ENCODE peak calls at places on chromosomes 7 and 10, in seven cellular contexts. One of them, this sample, is unnamed.

GRCh38 chr7:86598311-86598710 is 45.4 kb upstream of the GRM3 start:
- DNase-seq in NCI-H345: no peak
- DNase-seq in amygdala: no peak
- DNase-seq in iris pigment epithelial cell: no peak
- DNase-seq in stimulated activated CD4-positive, alpha-beta T cell treated with anti-CD3 and anti-CD28 coated beads, Interleukin-1b, Interleukin-23, amount 100 ng/mL, for 1 hour: no peak
- DNase-seq in cardiac muscle cell: peak
- DNase-seq in NCI-H1105: no peak
- DNase-seq in this sample: no peak

GRCh38 chr7:3504384-3504783 is 203.3 kb downstream of the SDK1 start:
- DNase-seq in iris pigment epithelial cell: no peak
- DNase-seq in cardiac muscle cell: no peak
- DNase-seq in NCI-H345: no peak
- DNase-seq in NCI-H1105: no peak
- DNase-seq in amygdala: no peak
- DNase-seq in stimulated activated CD4-positive, alpha-beta T cell treated with anti-CD3 and anti-CD28 coated beads, Interleukin-1b, Interleukin-23, amount 100 ng/mL, for 1 hour: no peak
- DNase-seq in this sample: no peak

GRCh38 chr10:12947741-12948140 is 53.8 kb downstream of the CCDC3 start:
- DNase-seq in cardiac muscle cell: no peak
- DNase-seq in stimulated activated CD4-positive, alpha-beta T cell treated with anti-CD3 and anti-CD28 coated beads, Interleukin-1b, Interleukin-23, amount 100 ng/mL, for 1 hour: no peak
- DNase-seq in NCI-H1105: no peak
- DNase-seq in NCI-H345: no peak
- DNase-seq in iris pigment epithelial cell: no peak
- DNase-seq in amygdala: no peak
- DNase-seq in this sample: no peak

GRCh38 chr7:150405584-150406310 is 26.6 kb downstream of the ZNF775 start:
- DNase-seq in NCI-H1105: no peak
- DNase-seq in NCI-H345: no peak
- DNase-seq in cardiac muscle cell: peak
- DNase-seq in iris pigment epithelial cell: peak
- DNase-seq in amygdala: no peak
- DNase-seq in stimulated activated CD4-positive, alpha-beta T cell treated with anti-CD3 and anti-CD28 coated beads, Interleukin-1b, Interleukin-23, amount 100 ng/mL, for 1 hour: no peak
- DNase-seq in this sample: peak

GRCh38 chr7:78398576-78398975 is 600.0 kb downstream of the PHTF2 start:
- DNase-seq in amygdala: no peak
- DNase-seq in NCI-H1105: no peak
- DNase-seq in iris pigment epithelial cell: no peak
- DNase-seq in cardiac muscle cell: no peak
- DNase-seq in NCI-H345: no peak
- DNase-seq in stimulated activated CD4-positive, alpha-beta T cell treated with anti-CD3 and anti-CD28 coated beads, Interleukin-1b, Interleukin-23, amount 100 ng/mL, for 1 hour: no peak
- DNase-seq in this sample: no peak

GRCh38 chr10:22959292-22959691 is 31.4 kb downstream of the ARMC3 start:
- DNase-seq in stimulated activated CD4-positive, alpha-beta T cell treated with anti-CD3 and anti-CD28 coated beads, Interleukin-1b, Interleukin-23, amount 100 ng/mL, for 1 hour: no peak
- DNase-seq in NCI-H1105: no peak
- DNase-seq in amygdala: no peak
- DNase-seq in cardiac muscle cell: no peak
- DNase-seq in iris pigment epithelial cell: no peak
- DNase-seq in NCI-H345: peak
- DNase-seq in this sample: no peak

GRCh38 chr7:122766593-122766992 is 63.9 kb upstream of the RNF148 start:
- DNase-seq in amygdala: no peak
- DNase-seq in iris pigment epithelial cell: no peak
- DNase-seq in stimulated activated CD4-positive, alpha-beta T cell treated with anti-CD3 and anti-CD28 coated beads, Interleukin-1b, Interleukin-23, amount 100 ng/mL, for 1 hour: no peak
- DNase-seq in cardiac muscle cell: no peak
- DNase-seq in NCI-H1105: no peak
- DNase-seq in NCI-H345: no peak
- DNase-seq in this sample: no peak

GRCh38 chr7:157558516-157558874 is 221.7 kb downstream of the DNAJB6 start:
- DNase-seq in cardiac muscle cell: no peak
- DNase-seq in NCI-H1105: no peak
- DNase-seq in amygdala: no peak
- DNase-seq in NCI-H345: no peak
- DNase-seq in iris pigment epithelial cell: no peak
- DNase-seq in stimulated activated CD4-positive, alpha-beta T cell treated with anti-CD3 and anti-CD28 coated beads, Interleukin-1b, Interleukin-23, amount 100 ng/mL, for 1 hour: no peak
- DNase-seq in this sample: no peak

GRCh38 chr7:30612658-30613265 is 18.1 kb downstream of the GARS1 start:
- DNase-seq in stimulated activated CD4-positive, alpha-beta T cell treated with anti-CD3 and anti-CD28 coated beads, Interleukin-1b, Interleukin-23, amount 100 ng/mL, for 1 hour: no peak
- DNase-seq in iris pigment epithelial cell: peak
- DNase-seq in cardiac muscle cell: no peak
- DNase-seq in NCI-H1105: no peak
- DNase-seq in amygdala: no peak
- DNase-seq in NCI-H345: no peak
- DNase-seq in this sample: no peak

GRCh38 chr7:108911016-108911415 is 341.3 kb downstream of the DNAJB9 start:
- DNase-seq in NCI-H1105: no peak
- DNase-seq in amygdala: no peak
- DNase-seq in iris pigment epithelial cell: no peak
- DNase-seq in stimulated activated CD4-positive, alpha-beta T cell treated with anti-CD3 and anti-CD28 coated beads, Interleukin-1b, Interleukin-23, amount 100 ng/mL, for 1 hour: no peak
- DNase-seq in cardiac muscle cell: no peak
- DNase-seq in NCI-H345: no peak
- DNase-seq in this sample: no peak

GRCh38 chr7:117008849-117009531 is 55.7 kb downstream of the ST7 start:
- DNase-seq in NCI-H345: no peak
- DNase-seq in amygdala: no peak
- DNase-seq in cardiac muscle cell: no peak
- DNase-seq in stimulated activated CD4-positive, alpha-beta T cell treated with anti-CD3 and anti-CD28 coated beads, Interleukin-1b, Interleukin-23, amount 100 ng/mL, for 1 hour: no peak
- DNase-seq in NCI-H1105: no peak
- DNase-seq in iris pigment epithelial cell: peak
- DNase-seq in this sample: no peak

GRCh38 chr7:141210862-141211261 is 137.0 kb downstream of the TMEM178B start:
- DNase-seq in NCI-H1105: no peak
- DNase-seq in iris pigment epithelial cell: no peak
- DNase-seq in stimulated activated CD4-positive, alpha-beta T cell treated with anti-CD3 and anti-CD28 coated beads, Interleukin-1b, Interleukin-23, amount 100 ng/mL, for 1 hour: no peak
- DNase-seq in cardiac muscle cell: no peak
- DNase-seq in NCI-H345: no peak
- DNase-seq in amygdala: no peak
- DNase-seq in this sample: no peak

GRCh38 chr7:113805976-113806375 is 112.8 kb downstream of the PPP1R3A start:
- DNase-seq in amygdala: no peak
- DNase-seq in iris pigment epithelial cell: no peak
- DNase-seq in NCI-H1105: no peak
- DNase-seq in stimulated activated CD4-positive, alpha-beta T cell treated with anti-CD3 and anti-CD28 coated beads, Interleukin-1b, Interleukin-23, amount 100 ng/mL, for 1 hour: no peak
- DNase-seq in NCI-H345: no peak
- DNase-seq in cardiac muscle cell: no peak
- DNase-seq in this sample: no peak

GRCh38 chr7:2631924-2632716 is at the start of gene TTYH3:
- DNase-seq in NCI-H345: no peak
- DNase-seq in stimulated activated CD4-positive, alpha-beta T cell treated with anti-CD3 and anti-CD28 coated beads, Interleukin-1b, Interleukin-23, amount 100 ng/mL, for 1 hour: no peak
- DNase-seq in cardiac muscle cell: no peak
- DNase-seq in NCI-H1105: no peak
- DNase-seq in amygdala: no peak
- DNase-seq in iris pigment epithelial cell: no peak
- DNase-seq in this sample: no peak

GRCh38 chr7:106205621-106206222 is 79.1 kb downstream of the NAMPT start:
- DNase-seq in iris pigment epithelial cell: peak
- DNase-seq in NCI-H1105: no peak
- DNase-seq in NCI-H345: no peak
- DNase-seq in stimulated activated CD4-positive, alpha-beta T cell treated with anti-CD3 and anti-CD28 coated beads, Interleukin-1b, Interleukin-23, amount 100 ng/mL, for 1 hour: no peak
- DNase-seq in cardiac muscle cell: no peak
- DNase-seq in amygdala: no peak
- DNase-seq in this sample: no peak

GRCh38 chr7:22934473-22935065 is 79.4 kb downstream of the HYCC1 start:
- DNase-seq in NCI-H345: no peak
- DNase-seq in stimulated activated CD4-positive, alpha-beta T cell treated with anti-CD3 and anti-CD28 coated beads, Interleukin-1b, Interleukin-23, amount 100 ng/mL, for 1 hour: no peak
- DNase-seq in NCI-H1105: no peak
- DNase-seq in iris pigment epithelial cell: peak
- DNase-seq in amygdala: no peak
- DNase-seq in cardiac muscle cell: no peak
- DNase-seq in this sample: no peak

GRCh38 chr7:73974948-73975926 is 52.7 kb upstream of the ELN start:
- DNase-seq in cardiac muscle cell: no peak
- DNase-seq in NCI-H345: no peak
- DNase-seq in NCI-H1105: no peak
- DNase-seq in iris pigment epithelial cell: no peak
- DNase-seq in stimulated activated CD4-positive, alpha-beta T cell treated with anti-CD3 and anti-CD28 coated beads, Interleukin-1b, Interleukin-23, amount 100 ng/mL, for 1 hour: no peak
- DNase-seq in amygdala: no peak
- DNase-seq in this sample: no peak